ENCODE peak calls at places on chromosomes 11 and 22, in seven cellular contexts. A, N, P, O, M, F and X are unnamed samples. For H3K9me3 and H3K36me3, the result is how much of the 10 kb centered on the place peaks cover.

GRCh38 chr11:127219704-127220103 is 219.1 kb upstream of the KIRREL3 start:
- DNase-seq in P (no peak), N (no peak), A (no peak), O (no peak), M (no peak), F (no peak), X (no peak)

GRCh38 chr11:103257360-103257759 is 148.1 kb downstream of the DYNC2H1 start:
- DNase-seq in P (no peak), F (no peak), N (peak), A (peak), M (no peak), O (no peak), X (no peak)

GRCh38 chr11:47589504-47590025 is 3.1 kb downstream of the FAM180B start:
- DNase-seq in F (no peak), M (no peak), O (no peak), N (no peak), P (no peak), A (no peak), X (no peak)

GRCh38 chr11:10432971-10433370 is 22.1 kb upstream of the AMPD3 start:
- DNase-seq in A (no peak), N (no peak), M (no peak), O (no peak), P (no peak), F (no peak), X (no peak)

GRCh38 chr11:34790620-34791019 is 125.6 kb downstream of the APIP start:
- DNase-seq in N (no peak), O (no peak), M (no peak), F (no peak), P (no peak), A (no peak), X (no peak)

GRCh38 chr11:60717956-60718355 is 6.6 kb upstream of the MS4A18 start:
- DNase-seq in O (no peak), M (peak), P (no peak), N (no peak), F (no peak), A (no peak), X (no peak)

GRCh38 chr22:30829901-30830550 is 135.4 kb downstream of the OSBP2 start:
- DNase-seq in F (no peak), N (no peak), A (peak), P (peak), M (no peak), O (no peak), X (no peak)

GRCh38 chr22:42754658-42755057 is 34.0 kb upstream of the A4GALT start:
- DNase-seq in O (no peak), N (peak), P (peak), A (peak), F (peak), M (no peak), X (peak)

GRCh38 chr11:70467196-70468085 is 69.1 kb downstream of the CTTN start:
- DNase-seq in A (no peak), F (peak), N (peak), O (no peak), P (peak), M (no peak), X (peak)

GRCh38 chr22:46297151-46297819 is 615 bp downstream of the GTSE1 start:
- DNase-seq in O (no peak), N (peak), M (no peak), F (no peak), A (peak), P (no peak), X (peak)

GRCh38 chr11:35247428-35247827 is 108.5 kb downstream of the CD44 start:
- DNase-seq in A (no peak), F (no peak), N (no peak), M (peak), O (peak), P (peak), X (no peak)

GRCh38 chr22:33940741-33941140 is 20.5 kb upstream of the LARGE1 start:
- DNase-seq in O (no peak), A (no peak), P (no peak), M (no peak), N (no peak), F (no peak), X (no peak)

GRCh38 chr11:57283231-57283990 is 41.3 kb downstream of the TNKS1BP1 start:
- DNase-seq in M (no peak), A (no peak), P (no peak), N (no peak), O (peak), F (no peak), X (no peak)

GRCh38 chr22:19646383-19646782 is 67.9 kb upstream of the SEPTIN5 start:
- DNase-seq in A (no peak), N (no peak), F (no peak), P (no peak), M (no peak), O (no peak), X (no peak)

GRCh38 chr11:117226388-117227385 is 5.2 kb downstream of the PCSK7 start:
- DNase-seq in M (peak), A (peak), O (no peak), N (peak), P (peak), F (peak), X (peak)

GRCh38 chr22:22394589-22394988 is 114.0 kb downstream of the ZNF280B start:
- DNase-seq in P (no peak), N (peak), M (no peak), O (no peak), F (no peak), A (no peak), X (no peak)

GRCh38 chr11:120091121-120091520 is 46.8 kb downstream of the TRIM29 start:
- DNase-seq in M (no peak), A (peak), N (no peak), O (no peak), P (no peak), F (no peak), X (no peak)

GRCh38 chr11:128691802-128692749 is 1.8 kb upstream of the FLI1 start:
- DNase-seq in O (no peak), M (no peak), N (no peak), F (no peak), P (no peak), A (no peak), X (no peak)

GRCh38 chr11:94201004-94201465 is 72.4 kb downstream of the PANX1 start:
- DNase-seq in O (no peak), F (no peak), P (no peak), M (no peak), A (peak), N (peak), X (no peak)

GRCh38 chr11:74005721-74006517 is 3.0 kb downstream of the UCP3 start:
- DNase-seq in A (no peak), N (no peak), P (no peak), F (no peak), O (no peak), M (no peak), X (no peak)

GRCh38 chr11:8561461-8561860 is 32.6 kb downstream of the STK33 start:
- DNase-seq in A (no peak), N (no peak), M (no peak), O (no peak), F (no peak), P (no peak), X (no peak)

GRCh38 chr11:57343825-57344224 is 5.7 kb downstream of the P2RX3 start:
- DNase-seq in O (no peak), M (no peak), F (no peak), A (no peak), N (no peak), P (no peak), X (no peak)

GRCh38 chr11:108341654-108342053 is 118.8 kb downstream of the ATM start:
- DNase-seq in M (no peak), P (no peak), O (no peak), A (no peak), F (no peak), N (no peak), X (no peak)

GRCh38 chr11:129280027-129280811 is 88.1 kb upstream of the ARHGAP32 start:
- DNase-seq in M (no peak), N (no peak), A (peak), P (no peak), F (no peak), O (no peak), X (no peak)

GRCh38 chr11:85595285-85595884 is 31.8 kb downstream of the DLG2 start:
- DNase-seq in A (peak), F (peak), N (peak), O (no peak), M (no peak), P (no peak), X (no peak)

GRCh38 chr22:49607821-49608220 is 219.9 kb downstream of the BRD1 start:
- DNase-seq in A (no peak), N (no peak), M (no peak), P (no peak), F (no peak), O (no peak), X (no peak)

GRCh38 chr22:49606562-49606961 is 221.1 kb downstream of the BRD1 start:
- DNase-seq in A (no peak), P (no peak), N (no peak), F (no peak), M (no peak), O (no peak), X (no peak)

GRCh38 chr22:49602481-49602880 is 225.2 kb downstream of the BRD1 start:
- DNase-seq in O (no peak), N (no peak), F (no peak), M (no peak), P (no peak), A (no peak), X (no peak)

GRCh38 chr22:49603016-49603415 is 224.7 kb downstream of the BRD1 start:
- DNase-seq in F (no peak), N (no peak), A (no peak), P (no peak), M (no peak), O (no peak), X (no peak)

DNA sequence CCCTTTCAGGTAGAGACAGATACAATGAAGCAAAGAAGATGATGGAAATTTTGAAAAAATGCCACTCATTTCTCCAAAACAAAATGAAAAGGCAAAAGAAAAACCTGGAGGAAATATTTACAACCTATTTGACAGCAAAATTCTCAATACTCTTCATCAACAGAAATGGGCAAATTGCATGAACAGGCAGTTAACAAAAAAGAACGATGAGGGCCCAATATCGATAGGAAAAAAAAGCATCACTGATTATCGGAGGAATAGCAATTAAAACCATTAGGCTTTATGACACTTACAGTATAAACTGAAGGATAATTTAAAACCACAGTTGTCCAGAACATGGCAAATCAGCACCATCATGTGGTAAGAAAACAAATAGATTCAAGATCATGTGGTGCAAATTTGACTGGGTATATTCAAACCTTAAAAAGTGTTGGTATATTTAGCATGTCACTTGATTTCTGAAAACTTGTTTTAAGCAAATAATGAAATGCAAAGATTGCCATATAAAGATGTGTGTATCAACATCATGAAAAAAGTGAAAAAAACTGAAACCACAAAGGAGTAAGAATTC is 222.9 kb downstream of the BRD1 start:
- DNase-seq in A (no peak), N (no peak), O (no peak), M (no peak), P (no peak), F (no peak), X (no peak)
- H3K9me3 ChIP-seq in A (under half), N (under half), O (under half), M (under half), P (under half), F (under half), X (under half)

DNA sequence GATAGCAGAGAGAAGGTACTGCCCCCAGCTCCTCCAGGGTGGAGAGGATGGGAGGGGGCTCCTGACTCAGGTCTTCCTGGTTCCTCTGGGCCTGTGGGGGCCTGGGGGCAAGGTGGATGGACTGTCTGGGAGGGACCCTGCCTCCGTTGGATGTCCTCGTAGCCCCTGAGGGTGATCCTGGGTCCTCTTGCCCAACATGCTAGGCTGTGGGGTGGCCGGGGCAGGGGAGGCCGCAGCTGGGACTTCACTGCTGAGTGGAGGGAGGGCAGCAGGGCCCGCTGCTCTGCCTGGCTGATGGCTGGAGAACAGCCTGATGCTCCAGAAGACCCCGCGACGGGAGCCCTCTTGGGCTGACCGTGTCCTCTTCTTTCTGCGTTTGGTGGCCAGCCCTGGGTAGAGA is 13.4 kb downstream of the FRMD8 start:
- DNase-seq in A (no peak), P (no peak), M (no peak), F (no peak), O (no peak), N (no peak), X (no peak)
- H3K36me3 ChIP-seq in A (under half), P (half or more), M (under half), F (half or more), O (under half), N (under half), X (under half)

GRCh38 chr22:49567894-49568750 is 259.6 kb downstream of the BRD1 start:
- DNase-seq in M (no peak), O (no peak), P (no peak), A (no peak), N (no peak), F (no peak), X (no peak)

GRCh38 chr22:49571326-49571725 is 256.3 kb downstream of the BRD1 start:
- DNase-seq in N (no peak), P (peak), F (no peak), A (no peak), O (no peak), M (no peak), X (no peak)

GRCh38 chr22:49569286-49570031 is 258.2 kb downstream of the BRD1 start:
- DNase-seq in M (no peak), N (no peak), A (no peak), P (peak), O (no peak), F (no peak), X (no peak)

GRCh38 chr22:49568751-49569285 is 258.9 kb downstream of the BRD1 start:
- DNase-seq in P (no peak), A (no peak), M (no peak), O (no peak), F (no peak), N (no peak), X (no peak)

DNA sequence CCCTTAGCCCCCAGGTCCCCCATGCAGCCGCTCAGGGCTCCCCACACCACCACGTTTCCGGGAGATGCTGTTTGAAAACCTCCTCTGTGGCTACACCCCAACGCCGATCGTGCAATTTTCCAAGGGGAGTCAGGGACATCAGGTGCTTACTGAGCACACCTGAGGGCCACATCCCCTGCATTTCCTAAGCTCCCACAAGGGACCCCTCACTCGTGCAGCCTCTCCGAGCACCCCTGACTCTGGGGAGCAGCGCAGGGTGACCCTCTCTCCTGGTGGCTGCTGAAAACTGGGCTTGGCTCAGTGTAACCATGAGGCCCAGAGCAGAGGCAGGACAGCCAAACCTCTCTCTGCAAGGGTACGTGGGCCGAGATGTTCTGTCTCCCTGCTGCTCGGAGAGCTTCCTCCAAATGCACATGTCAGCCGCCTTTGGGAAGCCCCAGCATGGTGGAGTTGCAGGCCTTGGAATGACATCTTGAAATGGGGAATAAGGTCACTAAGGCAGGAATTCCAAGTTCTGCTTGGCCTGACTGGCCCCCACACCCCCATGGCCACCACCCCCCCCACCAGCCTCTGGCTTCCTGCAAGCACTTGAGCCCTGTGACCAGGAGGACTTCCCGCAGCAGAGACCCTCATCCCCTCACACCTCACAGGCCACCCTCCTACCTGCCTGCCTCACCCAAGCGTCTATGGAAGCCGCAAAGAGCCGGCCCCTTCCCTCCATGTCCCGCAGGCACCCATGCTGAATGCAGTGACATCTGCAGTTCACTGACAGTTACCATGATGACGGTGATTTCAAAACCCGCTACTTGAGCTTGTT is 257.4 kb downstream of the BRD1 start:
- DNase-seq in P (peak), F (no peak), M (no peak), N (no peak), O (no peak), A (no peak), X (peak)
- H3K9me3 ChIP-seq in P (under half), F (under half), M (under half), N (under half), O (under half), A (under half), X (under half)

DNA sequence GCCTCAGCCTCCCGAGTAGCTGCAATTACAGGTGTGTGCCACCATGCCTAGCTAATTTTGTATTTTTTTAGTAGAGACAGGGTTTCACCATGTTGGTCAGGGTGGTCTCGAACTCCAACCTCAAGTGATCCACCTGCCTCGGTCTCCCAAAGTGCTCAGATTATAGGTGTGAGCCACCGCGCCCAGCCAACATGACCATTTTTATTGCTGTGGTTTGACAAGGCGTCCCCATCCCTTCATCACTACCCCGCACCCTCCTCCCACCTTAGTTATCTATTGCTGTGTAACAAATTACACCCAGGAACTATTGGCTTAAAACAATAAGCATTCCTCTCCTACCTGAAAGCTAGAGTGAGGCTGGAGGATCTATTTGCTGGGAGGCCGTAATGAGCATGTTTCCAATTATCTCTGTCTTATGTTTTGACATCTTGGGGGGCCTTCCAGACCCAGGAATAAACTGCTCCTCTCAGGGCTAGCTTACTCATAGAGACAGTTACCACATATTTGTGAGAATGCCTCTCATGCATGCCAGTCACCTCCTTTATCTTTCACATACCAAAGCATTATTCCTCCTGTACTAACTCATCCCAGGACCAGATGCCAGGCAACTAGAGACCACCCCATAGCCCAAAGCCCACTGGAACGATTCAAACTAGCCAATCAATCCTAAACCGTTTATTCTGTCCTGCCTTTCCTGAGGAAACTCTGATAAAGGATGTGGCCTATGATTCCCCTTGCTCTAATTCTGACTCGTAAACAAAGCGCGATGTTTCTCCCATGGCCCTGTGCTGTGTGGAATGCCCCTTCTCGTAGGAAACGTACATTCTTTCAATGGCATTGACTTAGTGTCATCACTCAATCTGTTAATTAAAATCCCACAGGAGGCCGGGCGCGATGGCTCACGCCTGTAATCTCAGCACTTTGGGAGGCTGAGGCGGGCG is 19.4 kb downstream of the SNU13 start:
- DNase-seq in A (peak), F (no peak), O (peak), P (no peak), M (no peak), N (no peak), X (no peak)
- H3K36me3 ChIP-seq in A (under half), F (under half), O (under half), P (under half), M (under half), N (under half), X (under half)

DNA sequence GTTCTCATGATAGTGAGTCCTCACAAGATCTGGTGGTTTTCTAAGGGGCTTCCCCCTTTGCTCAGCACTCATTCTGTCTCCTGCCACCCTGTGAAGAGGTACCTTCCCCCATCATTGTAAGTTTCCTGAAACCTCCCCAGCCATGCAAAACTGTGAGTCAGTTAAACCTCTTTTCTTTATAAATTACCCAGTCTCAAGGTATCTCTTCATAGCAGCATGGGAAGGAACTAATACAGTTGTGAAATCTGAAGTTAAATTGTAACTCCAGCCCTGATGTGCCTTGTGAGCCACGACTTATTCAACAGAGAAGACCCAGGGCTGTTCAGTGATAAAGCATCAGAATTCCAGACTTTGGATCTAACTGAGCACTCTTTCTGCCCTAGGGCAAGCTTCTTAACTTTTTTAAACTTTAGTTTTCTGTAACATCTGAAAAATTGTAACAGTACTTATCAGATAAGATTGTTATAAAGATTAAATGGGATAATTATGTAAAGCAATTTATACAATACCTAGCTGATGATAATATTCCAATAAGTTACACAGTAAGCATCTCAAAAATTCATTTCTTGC is 220.0 kb downstream of the TRPC6 start:
- DNase-seq in N (no peak), M (no peak), O (no peak), A (no peak), F (no peak), P (no peak), X (no peak)
- H3K9me3 ChIP-seq in N (under half), M (under half), O (under half), A (under half), F (under half), P (under half), X (under half)

DNA sequence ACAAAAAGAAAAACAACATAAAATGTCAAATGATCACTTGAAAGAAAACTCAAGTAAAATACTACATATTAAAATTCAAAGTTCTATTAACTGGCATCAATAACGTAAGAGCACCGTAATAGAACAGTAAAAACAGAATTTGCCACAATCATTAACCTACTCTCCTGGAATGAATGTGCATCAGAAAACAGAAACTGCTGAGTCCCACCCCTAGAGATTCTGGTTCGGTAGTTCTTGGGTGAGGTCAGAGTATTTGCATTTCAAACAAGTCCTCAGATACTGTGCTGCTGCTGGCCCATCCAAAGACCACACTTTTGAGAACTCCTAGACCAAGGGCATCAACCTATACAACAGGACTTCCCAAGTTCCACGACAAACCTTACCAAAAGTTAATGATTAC is 23.5 kb downstream of the PITPNB start:
- DNase-seq in O (no peak), P (no peak), N (no peak), M (no peak), A (no peak), F (no peak), X (no peak)
- H3K36me3 ChIP-seq in O (under half), P (half or more), N (under half), M (under half), A (under half), F (half or more), X (under half)